ENCODE peak calls at places on chromosomes 1 and 21, in five cellular contexts. One of them, this sample, is unnamed. For H3K27me3 and H3K9me3, the result is how much of the 10 kb centered on the place peaks cover.

GRCh38 chr1:226643167-226643566 is 94.6 kb downstream of the STUM start:
- DNase-seq in pancreas: no peak
- DNase-seq in CD8-positive, alpha-beta memory T cell: no peak
- DNase-seq in heart left ventricle: no peak
- DNase-seq in neural progenitor cell: no peak
- DNase-seq in this sample: no peak

GRCh38 chr1:26529655-26530539 is at the start of gene RPS6KA1:
- DNase-seq in pancreas: peak
- DNase-seq in heart left ventricle: peak
- DNase-seq in neural progenitor cell: peak
- DNase-seq in CD8-positive, alpha-beta memory T cell: peak
- DNase-seq in this sample: peak

GRCh38 chr1:7770939-7771672 is at the start of gene VAMP3:
- DNase-seq in neural progenitor cell: peak
- DNase-seq in CD8-positive, alpha-beta memory T cell: peak
- DNase-seq in pancreas: peak
- DNase-seq in heart left ventricle: peak
- DNase-seq in this sample: peak

GRCh38 chr21:42107881-42108553 is 36.9 kb downstream of the UMODL1 start:
- DNase-seq in pancreas: peak
- DNase-seq in heart left ventricle: peak
- DNase-seq in neural progenitor cell: peak
- DNase-seq in CD8-positive, alpha-beta memory T cell: peak
- DNase-seq in this sample: peak

GRCh38 chr21:42765656-42766055 is 112.2 kb downstream of the PDE9A start:
- DNase-seq in neural progenitor cell: no peak
- DNase-seq in heart left ventricle: no peak
- DNase-seq in pancreas: no peak
- DNase-seq in CD8-positive, alpha-beta memory T cell: no peak
- DNase-seq in this sample: no peak

GRCh38 chr1:117339866-117340357 is 27.3 kb upstream of the MAN1A2 start:
- DNase-seq in heart left ventricle: no peak
- DNase-seq in CD8-positive, alpha-beta memory T cell: no peak
- DNase-seq in pancreas: peak
- DNase-seq in neural progenitor cell: no peak
- DNase-seq in this sample: no peak

GRCh38 chr1:42003433-42003832 is 84.7 kb upstream of the HIVEP3 start:
- DNase-seq in heart left ventricle: no peak
- DNase-seq in neural progenitor cell: no peak
- DNase-seq in pancreas: no peak
- DNase-seq in CD8-positive, alpha-beta memory T cell: no peak
- DNase-seq in this sample: no peak

GRCh38 chr1:78070758-78071157 is 25.0 kb downstream of the GIPC2 start:
- DNase-seq in CD8-positive, alpha-beta memory T cell: no peak
- DNase-seq in heart left ventricle: no peak
- DNase-seq in pancreas: no peak
- DNase-seq in neural progenitor cell: no peak
- DNase-seq in this sample: no peak

GRCh38 chr1:223556414-223557124 is 108.9 kb downstream of the CAPN8 start:
- DNase-seq in heart left ventricle: no peak
- DNase-seq in CD8-positive, alpha-beta memory T cell: no peak
- DNase-seq in neural progenitor cell: peak
- DNase-seq in pancreas: peak
- DNase-seq in this sample: no peak

GRCh38 chr1:43152866-43153265 is 19.2 kb downstream of the EBNA1BP2 start:
- DNase-seq in CD8-positive, alpha-beta memory T cell: no peak
- DNase-seq in heart left ventricle: no peak
- DNase-seq in pancreas: no peak
- DNase-seq in neural progenitor cell: no peak
- DNase-seq in this sample: no peak

GRCh38 chr1:14836426-14837140 is 238.1 kb downstream of the KAZN start:
- DNase-seq in neural progenitor cell: no peak
- DNase-seq in CD8-positive, alpha-beta memory T cell: no peak
- DNase-seq in pancreas: no peak
- DNase-seq in heart left ventricle: no peak
- DNase-seq in this sample: no peak

GRCh38 chr1:178055779-178056471 is 38.0 kb upstream of the RASAL2 start:
- DNase-seq in CD8-positive, alpha-beta memory T cell: no peak
- DNase-seq in heart left ventricle: no peak
- DNase-seq in pancreas: no peak
- DNase-seq in neural progenitor cell: peak
- DNase-seq in this sample: no peak

GRCh38 chr1:93585059-93585966 is 96.3 kb downstream of the BCAR3 start:
- DNase-seq in pancreas: peak
- DNase-seq in heart left ventricle: peak
- DNase-seq in neural progenitor cell: no peak
- DNase-seq in CD8-positive, alpha-beta memory T cell: no peak
- DNase-seq in this sample: no peak

GRCh38 chr1:86871001-86871400 is 42.9 kb downstream of the SELENOF start:
- DNase-seq in heart left ventricle: no peak
- DNase-seq in pancreas: no peak
- DNase-seq in CD8-positive, alpha-beta memory T cell: no peak
- DNase-seq in neural progenitor cell: no peak
- DNase-seq in this sample: no peak

GRCh38 chr1:54571803-54572202 is 23.8 kb downstream of the ACOT11 start:
- DNase-seq in heart left ventricle: no peak
- DNase-seq in pancreas: no peak
- DNase-seq in CD8-positive, alpha-beta memory T cell: no peak
- DNase-seq in neural progenitor cell: peak
- DNase-seq in this sample: no peak

DNA sequence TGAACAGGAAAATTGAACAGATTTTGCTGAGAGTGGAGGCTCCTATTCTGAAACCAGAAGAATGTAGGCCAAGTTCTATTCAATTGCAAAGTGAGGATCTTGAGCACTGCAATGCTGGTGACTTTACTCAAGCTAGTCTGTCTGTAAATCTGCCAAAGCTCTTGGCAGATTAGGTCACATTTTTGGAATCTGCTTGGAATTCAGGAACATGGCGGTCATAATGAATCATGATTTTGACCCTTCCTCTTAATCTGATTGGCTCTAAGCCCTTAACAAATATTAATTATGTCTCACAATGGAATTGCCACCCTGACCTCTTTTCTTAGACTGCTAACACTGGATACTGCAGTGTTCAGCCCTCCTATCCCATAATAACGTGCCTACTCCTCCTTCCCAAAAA is 7.2 kb upstream of the GNG12 start:
- DNase-seq in pancreas: no peak
- DNase-seq in CD8-positive, alpha-beta memory T cell: no peak
- DNase-seq in neural progenitor cell: no peak
- DNase-seq in heart left ventricle: no peak
- DNase-seq in this sample: no peak
- H3K4me3 ChIP-seq in pancreas: no peak
- H3K4me3 ChIP-seq in CD8-positive, alpha-beta memory T cell: no peak
- H3K4me3 ChIP-seq in neural progenitor cell: no peak
- H3K4me3 ChIP-seq in heart left ventricle: no peak
- H3K4me3 ChIP-seq in this sample: no peak

GRCh38 chr1:6128276-6129081 is 51.6 kb downstream of the CHD5 start:
- DNase-seq in neural progenitor cell: no peak
- DNase-seq in CD8-positive, alpha-beta memory T cell: no peak
- DNase-seq in heart left ventricle: no peak
- DNase-seq in pancreas: no peak
- DNase-seq in this sample: no peak
- H3K27me3 ChIP-seq in neural progenitor cell: under half
- H3K27me3 ChIP-seq in CD8-positive, alpha-beta memory T cell: under half
- H3K27me3 ChIP-seq in heart left ventricle: under half
- H3K27me3 ChIP-seq in pancreas: under half
- H3K27me3 ChIP-seq in this sample: under half

GRCh38 chr1:32806910-32807523 is 10.1 kb downstream of the YARS1 start:
- DNase-seq in heart left ventricle: no peak
- DNase-seq in CD8-positive, alpha-beta memory T cell: no peak
- DNase-seq in pancreas: no peak
- DNase-seq in neural progenitor cell: no peak
- DNase-seq in this sample: no peak

GRCh38 chr1:32811265-32811664 is 5.9 kb downstream of the YARS1 start:
- DNase-seq in CD8-positive, alpha-beta memory T cell: no peak
- DNase-seq in neural progenitor cell: no peak
- DNase-seq in pancreas: no peak
- DNase-seq in heart left ventricle: no peak
- DNase-seq in this sample: no peak

GRCh38 chr1:32808580-32808979 is 8.6 kb downstream of the YARS1 start:
- DNase-seq in neural progenitor cell: no peak
- DNase-seq in heart left ventricle: no peak
- DNase-seq in CD8-positive, alpha-beta memory T cell: no peak
- DNase-seq in pancreas: no peak
- DNase-seq in this sample: no peak

GRCh38 chr1:32810358-32810757 is 6.8 kb downstream of the YARS1 start:
- DNase-seq in pancreas: no peak
- DNase-seq in heart left ventricle: no peak
- DNase-seq in neural progenitor cell: no peak
- DNase-seq in CD8-positive, alpha-beta memory T cell: no peak
- DNase-seq in this sample: no peak

GRCh38 chr1:32806315-32806714 is 10.8 kb downstream of the YARS1 start:
- DNase-seq in neural progenitor cell: no peak
- DNase-seq in pancreas: no peak
- DNase-seq in heart left ventricle: no peak
- DNase-seq in CD8-positive, alpha-beta memory T cell: no peak
- DNase-seq in this sample: no peak
- H3K9me3 ChIP-seq in neural progenitor cell: under half
- H3K9me3 ChIP-seq in pancreas: under half
- H3K9me3 ChIP-seq in heart left ventricle: under half
- H3K9me3 ChIP-seq in CD8-positive, alpha-beta memory T cell: under half
- H3K9me3 ChIP-seq in this sample: under half

DNA sequence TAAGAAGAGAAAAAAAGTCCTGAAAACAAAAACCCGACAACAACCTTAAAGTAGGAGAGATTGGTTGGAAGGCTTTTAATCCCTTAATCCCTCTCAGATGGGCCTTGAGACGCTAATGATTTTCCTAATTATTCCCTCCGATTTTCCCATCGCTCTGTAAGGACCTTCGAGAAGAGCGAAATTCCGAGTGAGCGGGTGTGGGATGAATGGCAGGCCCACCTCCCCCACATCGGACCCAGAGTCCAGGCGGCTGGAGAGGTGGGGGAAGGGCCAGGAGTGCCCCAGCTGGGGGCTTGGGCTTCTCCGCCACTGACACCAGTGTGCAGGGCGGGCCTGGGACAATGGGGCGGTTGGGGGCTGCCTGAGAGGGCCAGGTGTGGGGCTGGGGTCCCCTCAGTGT is 23.4 kb downstream of the RHBG start:
- DNase-seq in CD8-positive, alpha-beta memory T cell: no peak
- DNase-seq in heart left ventricle: no peak
- DNase-seq in pancreas: no peak
- DNase-seq in neural progenitor cell: peak
- DNase-seq in this sample: no peak
- H3K4me3 ChIP-seq in CD8-positive, alpha-beta memory T cell: no peak
- H3K4me3 ChIP-seq in heart left ventricle: no peak
- H3K4me3 ChIP-seq in pancreas: no peak
- H3K4me3 ChIP-seq in neural progenitor cell: peak
- H3K4me3 ChIP-seq in this sample: no peak

GRCh38 chr1:218492840-218493239 is 147.7 kb downstream of the TGFB2 start:
- DNase-seq in CD8-positive, alpha-beta memory T cell: no peak
- DNase-seq in neural progenitor cell: no peak
- DNase-seq in pancreas: no peak
- DNase-seq in heart left ventricle: no peak
- DNase-seq in this sample: no peak
- H3K27me3 ChIP-seq in CD8-positive, alpha-beta memory T cell: under half
- H3K27me3 ChIP-seq in neural progenitor cell: under half
- H3K27me3 ChIP-seq in pancreas: under half
- H3K27me3 ChIP-seq in heart left ventricle: under half
- H3K27me3 ChIP-seq in this sample: under half

DNA sequence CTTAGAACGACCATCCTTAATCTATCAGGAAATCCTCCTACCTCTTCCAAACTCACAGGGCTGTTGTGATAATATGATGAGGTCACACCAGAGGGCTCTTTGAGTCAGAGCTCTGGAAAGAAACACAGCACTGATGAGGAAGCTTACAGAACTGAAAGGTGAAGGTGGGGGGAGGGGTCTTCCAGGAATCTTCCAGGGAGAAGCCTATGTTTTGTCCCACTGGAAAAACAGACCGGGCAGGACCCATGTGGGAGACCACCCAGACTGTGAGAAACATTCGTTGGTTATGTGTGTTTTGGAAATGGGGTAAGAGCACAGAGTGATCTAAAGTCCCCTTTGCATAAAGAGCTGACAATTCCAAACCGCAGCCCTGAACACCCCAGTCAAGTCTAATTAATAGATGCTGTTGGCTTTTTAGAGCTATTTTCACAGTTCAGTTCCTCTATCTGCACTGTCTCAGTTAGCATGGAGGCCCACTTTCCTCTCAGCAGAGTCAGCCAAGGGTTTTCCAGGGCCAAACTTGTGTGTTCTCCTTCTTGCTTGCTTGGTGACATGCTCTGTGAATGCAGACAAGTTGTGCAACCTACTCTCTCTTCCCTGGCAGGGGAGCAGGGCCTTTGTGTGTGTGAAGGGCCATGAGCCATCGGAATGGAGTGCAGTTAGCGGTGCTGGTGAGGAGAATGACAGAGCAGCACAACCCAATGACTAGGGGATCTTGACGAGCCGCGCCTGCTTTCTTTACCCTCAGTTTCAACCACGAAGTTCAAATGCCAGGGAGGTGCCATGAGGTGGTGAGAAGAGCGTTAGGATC is 12.3 kb downstream of the PHLDA3 start:
- DNase-seq in neural progenitor cell: peak
- DNase-seq in CD8-positive, alpha-beta memory T cell: no peak
- DNase-seq in pancreas: no peak
- DNase-seq in heart left ventricle: peak
- DNase-seq in this sample: no peak
- H3K9me3 ChIP-seq in neural progenitor cell: under half
- H3K9me3 ChIP-seq in CD8-positive, alpha-beta memory T cell: under half
- H3K9me3 ChIP-seq in pancreas: under half
- H3K9me3 ChIP-seq in heart left ventricle: under half
- H3K9me3 ChIP-seq in this sample: under half

DNA sequence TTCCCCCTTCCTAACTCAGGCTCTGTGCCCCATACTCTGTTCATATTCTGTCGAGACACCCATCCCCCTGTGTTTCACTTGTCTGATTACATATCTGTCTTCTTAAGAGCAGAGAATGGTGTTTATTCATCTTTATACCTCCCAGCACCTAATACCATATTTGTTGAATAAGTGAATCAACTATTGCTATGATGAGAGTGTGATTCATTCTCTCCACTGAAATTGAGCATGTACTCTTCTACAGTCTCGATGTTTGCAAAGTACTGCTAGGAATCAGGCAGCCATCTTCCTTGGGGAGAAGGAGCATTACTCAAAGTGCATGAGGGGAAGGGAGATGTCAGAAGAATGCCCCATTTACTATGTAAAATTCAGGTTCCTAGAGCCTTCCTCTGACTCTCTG is 27.0 kb downstream of the TBX15 start:
- DNase-seq in CD8-positive, alpha-beta memory T cell: no peak
- DNase-seq in heart left ventricle: no peak
- DNase-seq in neural progenitor cell: no peak
- DNase-seq in pancreas: no peak
- DNase-seq in this sample: no peak
- H3K4me3 ChIP-seq in CD8-positive, alpha-beta memory T cell: no peak
- H3K4me3 ChIP-seq in heart left ventricle: no peak
- H3K4me3 ChIP-seq in neural progenitor cell: no peak
- H3K4me3 ChIP-seq in pancreas: no peak
- H3K4me3 ChIP-seq in this sample: no peak